ENCODE peak calls at places on chromosomes 1 and 21, in five cellular contexts. O, U, R, F and K are unnamed samples.

GRCh38 chr1:66980745-66981367 is 56.1 kb downstream of the MIER1 start:
- DNase-seq in R (no peak), O (no peak), U (no peak), F (no peak), K (no peak)

GRCh38 chr1:33022650-33023200 is 14.0 kb downstream of the AK2 start:
- DNase-seq in U (no peak), O (no peak), R (no peak), F (no peak), K (no peak)

GRCh38 chr1:37995773-37996379 is 6.1 kb upstream of the SF3A3 start:
- DNase-seq in R (peak), U (peak), F (peak), O (peak), K (peak)

GRCh38 chr1:101344745-101345144 is 107.9 kb downstream of the S1PR1 start:
- DNase-seq in U (no peak), F (no peak), O (no peak), R (no peak), K (no peak)

GRCh38 chr1:115874929-115875328 is 34.0 kb upstream of the NHLH2 start:
- DNase-seq in U (no peak), R (no peak), F (no peak), O (no peak), K (no peak)

GRCh38 chr1:43147625-43148319 is 24.3 kb downstream of the EBNA1BP2 start:
- DNase-seq in R (peak), F (peak), O (peak), U (peak), K (peak)

GRCh38 chr1:176110203-176110602 is 96.9 kb downstream of the COP1 start:
- DNase-seq in O (no peak), U (no peak), R (no peak), F (peak), K (no peak)

GRCh38 chr1:90386899-90387334 is 330.2 kb downstream of the BARHL2 start:
- DNase-seq in F (no peak), R (no peak), U (no peak), O (no peak), K (no peak)

GRCh38 chr1:228294717-228295116 is 86.9 kb downstream of the OBSCN start:
- DNase-seq in U (peak), F (no peak), R (no peak), O (no peak), K (peak)

GRCh38 chr1:22347854-22348760 is 103.5 kb upstream of the ZBTB40 start:
- DNase-seq in R (no peak), F (no peak), O (no peak), U (no peak), K (no peak)

GRCh38 chr1:151479462-151479861 is 20.2 kb upstream of the POGZ start:
- DNase-seq in U (no peak), R (no peak), O (no peak), F (no peak), K (no peak)

GRCh38 chr1:231541842-231542241 is 13.4 kb downstream of the TSNAX start:
- DNase-seq in F (no peak), R (no peak), U (no peak), O (no peak), K (peak)

GRCh38 chr1:143735764-143736461 is 235.9 kb downstream of the FAM72C start:
- DNase-seq in U (no peak), R (peak), F (no peak), O (no peak), K (no peak)

GRCh38 chr21:42939581-42940413 is 14.4 kb upstream of the ERVH48-1 start:
- DNase-seq in O (peak), U (peak), R (peak), F (peak), K (no peak)

GRCh38 chr1:63668298-63668697 is 75.1 kb downstream of the PGM1 start:
- DNase-seq in U (no peak), F (no peak), O (no peak), R (no peak), K (no peak)

GRCh38 chr21:25842925-25843324 is 108.2 kb downstream of the GABPA start:
- DNase-seq in U (no peak), O (no peak), F (no peak), R (no peak), K (no peak)

GRCh38 chr1:189524501-189524900 is 953.2 kb downstream of the BRINP3 start:
- DNase-seq in R (no peak), O (no peak), F (no peak), U (no peak), K (no peak)

GRCh38 chr1:155761746-155762400 is 73.0 kb downstream of the DAP3 start:
- DNase-seq in R (no peak), O (no peak), U (no peak), F (no peak), K (no peak)

GRCh38 chr1:157646144-157646543 is 48.3 kb upstream of the FCRL4 start:
- DNase-seq in F (no peak), R (no peak), U (no peak), O (no peak), K (no peak)